ENCODE peak calls at places on chromosomes 4 and X, in four cellular contexts. One of them, this sample, is unnamed.
A peak's percentile ranks its signal among the peaks of the same experiment; 100 is the strongest.

GRCh38 chr4:68651932-68652331 is 18.5 kb downstream of the UGT2B15 start:
- DNase-seq in H9: no peak
- DNase-seq in mesendoderm: no peak
- DNase-seq in H1: no peak
- DNase-seq in this sample: no peak

GRCh38 chrX:53239474-53239873 is 14.5 kb upstream of the KDM5C start:
- DNase-seq in H9: peak; percentile 46
- DNase-seq in H1: no peak
- DNase-seq in mesendoderm: peak; percentile 61
- DNase-seq in this sample: no peak

GRCh38 chrX:118156254-118156952 is 39.8 kb upstream of the KLHL13 start:
- DNase-seq in H1: no peak
- DNase-seq in H9: no peak
- DNase-seq in mesendoderm: no peak
- DNase-seq in this sample: no peak

GRCh38 chrX:44088755-44089154 is 115.6 kb upstream of the NDP start:
- DNase-seq in mesendoderm: no peak
- DNase-seq in H9: no peak
- DNase-seq in H1: no peak
- DNase-seq in this sample: no peak

GRCh38 chrX:135707880-135708279 is 5.6 kb upstream of the CT45A1 start:
- DNase-seq in H9: peak; percentile 64
- DNase-seq in mesendoderm: peak; percentile 8
- DNase-seq in H1: peak; percentile 1
- DNase-seq in this sample: no peak

GRCh38 chr4:183912585-183912984 is 7.5 kb downstream of the STOX2 start:
- DNase-seq in H9: no peak
- DNase-seq in H1: no peak
- DNase-seq in mesendoderm: no peak
- DNase-seq in this sample: peak; percentile 86

GRCh38 chr4:138953962-138954371 is 61.6 kb upstream of the NOCT start:
- DNase-seq in mesendoderm: no peak
- DNase-seq in H1: no peak
- DNase-seq in H9: no peak
- DNase-seq in this sample: peak; percentile 86

GRCh38 chr4:93396274-93396673 is 432.3 kb upstream of the ATOH1 start:
- DNase-seq in mesendoderm: peak; percentile 30
- DNase-seq in H1: no peak
- DNase-seq in H9: no peak
- DNase-seq in this sample: peak; percentile 77

GRCh38 chr4:6988016-6988715 is 55.0 kb upstream of the TADA2B start:
- DNase-seq in H9: no peak
- DNase-seq in mesendoderm: no peak
- DNase-seq in H1: no peak
- DNase-seq in this sample: no peak

GRCh38 chrX:155237719-155238118 is 21.5 kb downstream of the VBP1 start:
- DNase-seq in H1: no peak
- DNase-seq in mesendoderm: no peak
- DNase-seq in H9: no peak
- DNase-seq in this sample: no peak

GRCh38 chr4:147942729-147943128 is 210.8 kb downstream of the ARHGAP10 start:
- DNase-seq in H9: no peak
- DNase-seq in H1: no peak
- DNase-seq in mesendoderm: peak; percentile 23
- DNase-seq in this sample: peak; percentile 47

GRCh38 chr4:60443796-60444195 is 756.3 kb upstream of the ADGRL3 start:
- DNase-seq in mesendoderm: no peak
- DNase-seq in H1: no peak
- DNase-seq in H9: no peak
- DNase-seq in this sample: no peak

GRCh38 chr4:78155616-78156105 is 98.5 kb downstream of the FRAS1 start:
- DNase-seq in H9: no peak
- DNase-seq in mesendoderm: no peak
- DNase-seq in H1: no peak
- DNase-seq in this sample: no peak

GRCh38 chr4:63851496-63851895 is 557.8 kb downstream of the TECRL start:
- DNase-seq in mesendoderm: no peak
- DNase-seq in H9: no peak
- DNase-seq in H1: no peak
- DNase-seq in this sample: no peak

GRCh38 chr4:176149680-176150079 is 45.7 kb downstream of the SPATA4 start:
- DNase-seq in H9: no peak
- DNase-seq in mesendoderm: no peak
- DNase-seq in H1: no peak
- DNase-seq in this sample: peak; percentile 49

GRCh38 chr4:184053476-184053875 is 148.4 kb downstream of the STOX2 start:
- DNase-seq in mesendoderm: no peak
- DNase-seq in H9: no peak
- DNase-seq in H1: no peak
- DNase-seq in this sample: no peak

GRCh38 chr4:175453456-175453855 is 358.6 kb downstream of the GPM6A start:
- DNase-seq in H9: no peak
- DNase-seq in H1: no peak
- DNase-seq in mesendoderm: peak; percentile 34
- DNase-seq in this sample: no peak

GRCh38 chrX:136214551-136214950 is 36.6 kb downstream of the MAP7D3 start:
- DNase-seq in H1: no peak
- DNase-seq in H9: no peak
- DNase-seq in mesendoderm: peak; percentile 75
- DNase-seq in this sample: peak; percentile 75

GRCh38 chr4:88107406-88108107 is 50.9 kb downstream of the ABCG2 start:
- DNase-seq in H1: no peak
- DNase-seq in H9: no peak
- DNase-seq in mesendoderm: no peak
- DNase-seq in this sample: peak; percentile 9

GRCh38 chrX:20743054-20743453 is 476.3 kb upstream of the RPS6KA3 start:
- DNase-seq in H1: no peak
- DNase-seq in mesendoderm: no peak
- DNase-seq in H9: no peak
- DNase-seq in this sample: no peak

GRCh38 chrX:150731795-150732194 is 38.6 kb downstream of the MTMR1 start:
- DNase-seq in H9: no peak
- DNase-seq in mesendoderm: no peak
- DNase-seq in H1: no peak
- DNase-seq in this sample: peak; percentile 97

GRCh38 chrX:619812-620493 is 10.6 kb upstream of the SHOX start:
- DNase-seq in mesendoderm: no peak
- DNase-seq in H1: no peak
- DNase-seq in H9: peak; percentile 30
- DNase-seq in this sample: no peak

GRCh38 chr4:3330682-3331081 is 37.9 kb downstream of the RGS12 start:
- DNase-seq in H1: no peak
- DNase-seq in H9: no peak
- DNase-seq in mesendoderm: no peak
- DNase-seq in this sample: no peak

GRCh38 chr4:601612-602558 is 23.5 kb upstream of the PDE6B start:
- DNase-seq in H9: no peak
- DNase-seq in mesendoderm: no peak
- DNase-seq in H1: no peak
- DNase-seq in this sample: no peak

GRCh38 chr4:28351826-28352225 is 1491.2 kb downstream of the STIM2 start:
- DNase-seq in H1: no peak
- DNase-seq in mesendoderm: no peak
- DNase-seq in H9: no peak
- DNase-seq in this sample: no peak

DNA sequence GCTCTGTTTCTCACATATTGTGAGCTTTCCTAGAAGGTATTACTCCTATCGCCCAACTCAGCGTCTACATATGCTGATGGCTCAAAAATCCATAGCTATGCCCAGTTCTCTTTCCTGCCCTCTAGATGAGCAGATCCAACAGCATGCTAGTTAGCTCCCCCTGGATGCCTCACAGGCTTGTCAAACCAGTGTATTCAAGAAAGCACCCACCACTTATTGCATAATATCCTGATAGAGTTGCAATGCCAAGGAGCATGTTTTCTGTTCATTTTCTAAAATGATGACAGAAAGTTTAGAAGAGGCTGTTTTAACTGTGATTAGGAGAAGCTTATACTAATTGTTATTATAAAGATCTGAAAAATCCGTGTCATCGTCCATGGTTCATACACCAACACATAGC is 1.9 kb upstream of the PACRGL start:
- DNase-seq in H1: no peak
- DNase-seq in H9: no peak
- DNase-seq in mesendoderm: no peak
- DNase-seq in this sample: no peak
- H4K5ac ChIP-seq in H1: no peak overlapping the region
- H4K5ac ChIP-seq in H9: no peak overlapping the region
- H4K5ac ChIP-seq in mesendoderm: no peak overlapping the region
- H4K5ac ChIP-seq in this sample: no peak overlapping the region

DNA sequence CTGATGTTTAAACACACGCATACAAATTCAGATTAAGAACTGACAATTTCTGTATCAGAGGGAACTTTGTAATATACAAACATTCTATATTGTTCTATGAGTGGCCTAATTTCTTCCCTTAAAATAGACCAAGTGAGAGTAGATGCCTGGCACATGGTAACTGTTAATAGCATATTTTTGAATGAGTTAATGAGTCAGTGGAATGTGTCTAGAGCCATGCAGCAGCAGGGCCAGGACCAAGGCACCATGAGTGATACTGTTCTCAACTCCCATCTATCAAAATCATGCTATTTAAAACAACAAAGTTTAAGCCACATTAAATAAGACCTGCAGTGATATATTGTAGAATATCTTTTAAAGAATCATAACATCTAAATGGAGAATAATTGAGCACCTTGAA is 98.3 kb downstream of the ARHGAP24 start:
- DNase-seq in H1: no peak
- DNase-seq in H9: no peak
- DNase-seq in mesendoderm: no peak
- DNase-seq in this sample: no peak
- H4K5ac ChIP-seq in H1: no peak overlapping the region
- H4K5ac ChIP-seq in H9: no peak overlapping the region
- H4K5ac ChIP-seq in mesendoderm: no peak overlapping the region
- H4K5ac ChIP-seq in this sample: no peak overlapping the region

GRCh38 chr4:156784970-156785369 is 186.6 kb downstream of the PDGFC start:
- DNase-seq in H9: no peak
- DNase-seq in H1: no peak
- DNase-seq in mesendoderm: no peak
- DNase-seq in this sample: no peak
- H4K5ac ChIP-seq in H9: no peak overlapping the region
- H4K5ac ChIP-seq in H1: no peak overlapping the region
- H4K5ac ChIP-seq in mesendoderm: no peak overlapping the region
- H4K5ac ChIP-seq in this sample: no peak overlapping the region

GRCh38 chr4:70994069-70994366 is 569 bp downstream of the DCK start:
- DNase-seq in H1: no peak
- DNase-seq in mesendoderm: no peak
- DNase-seq in H9: no peak
- DNase-seq in this sample: no peak

GRCh38 chr4:70992354-70992753 is 1.1 kb upstream of the DCK start:
- DNase-seq in H9: peak; percentile 59
- DNase-seq in H1: no peak
- DNase-seq in mesendoderm: peak; percentile 52
- DNase-seq in this sample: no peak

GRCh38 chr4:70991596-70991995 is 1.9 kb upstream of the DCK start:
- DNase-seq in H9: no peak
- DNase-seq in H1: no peak
- DNase-seq in mesendoderm: peak; percentile 18
- DNase-seq in this sample: no peak

GRCh38 chr4:70994387-70995099 is 1.1 kb downstream of the DCK start:
- DNase-seq in H1: no peak
- DNase-seq in H9: no peak
- DNase-seq in mesendoderm: no peak
- DNase-seq in this sample: no peak

GRCh38 chr4:70993181-70994068 is at the start of gene DCK:
- DNase-seq in H9: peak; percentile 92
- DNase-seq in mesendoderm: peak; percentile 96
- DNase-seq in H1: peak; percentile 84
- DNase-seq in this sample: peak; percentile 90
- H4K5ac ChIP-seq in H9: no peak within 1 kb of the TSS
- H4K5ac ChIP-seq in mesendoderm: peak within 1 kb of the TSS; percentile 91
- H4K5ac ChIP-seq in H1: peak within 1 kb of the TSS; percentile 81
- H4K5ac ChIP-seq in this sample: peak within 1 kb of the TSS; percentile 92

DNA sequence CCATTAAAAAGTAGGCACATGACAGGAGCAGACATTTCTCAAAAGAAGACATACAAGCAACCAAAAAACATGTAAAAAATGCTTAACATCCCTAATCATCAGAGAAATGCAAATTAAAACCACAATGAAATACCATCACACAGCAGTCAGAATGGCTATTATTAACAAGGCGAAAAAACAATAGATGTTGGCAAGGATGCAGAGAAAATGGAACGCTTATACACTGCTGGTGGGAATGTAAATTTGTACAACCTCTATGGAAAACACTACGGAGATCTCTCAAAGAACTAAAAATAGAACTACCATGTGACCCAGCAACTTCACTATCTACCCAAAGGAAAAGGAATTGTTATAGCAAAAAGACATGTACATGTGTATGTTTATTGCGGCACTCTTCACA is 71.5 kb downstream of the PPP4R3C start:
- DNase-seq in H1: no peak
- DNase-seq in H9: no peak
- DNase-seq in mesendoderm: no peak
- DNase-seq in this sample: no peak
- H4K5ac ChIP-seq in H1: no peak overlapping the region
- H4K5ac ChIP-seq in H9: no peak overlapping the region
- H4K5ac ChIP-seq in mesendoderm: no peak overlapping the region
- H4K5ac ChIP-seq in this sample: no peak overlapping the region

DNA sequence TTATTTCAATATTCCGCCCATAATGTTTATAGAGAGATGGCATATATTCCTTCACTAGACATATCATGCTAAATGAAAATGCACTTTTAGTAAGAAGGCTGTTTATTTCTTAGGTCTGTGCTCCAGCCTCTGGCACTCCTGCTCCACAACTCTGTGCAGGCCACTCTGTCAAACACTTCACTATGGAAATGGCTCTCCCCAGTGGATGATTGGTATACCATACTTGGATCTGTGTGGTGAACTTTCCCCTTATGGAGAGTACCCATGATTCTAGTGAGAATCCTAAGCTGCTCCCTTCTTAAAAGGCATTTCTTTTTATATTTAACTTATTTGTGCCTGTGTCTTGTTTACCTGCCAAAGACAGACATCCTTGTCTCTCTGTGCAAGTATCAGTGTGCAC is 480.1 kb upstream of the GALNT7 start:
- DNase-seq in H9: no peak
- DNase-seq in H1: no peak
- DNase-seq in mesendoderm: peak; percentile 18
- DNase-seq in this sample: no peak
- H4K5ac ChIP-seq in H9: no peak overlapping the region
- H4K5ac ChIP-seq in H1: no peak overlapping the region
- H4K5ac ChIP-seq in mesendoderm: no peak overlapping the region
- H4K5ac ChIP-seq in this sample: no peak overlapping the region

DNA sequence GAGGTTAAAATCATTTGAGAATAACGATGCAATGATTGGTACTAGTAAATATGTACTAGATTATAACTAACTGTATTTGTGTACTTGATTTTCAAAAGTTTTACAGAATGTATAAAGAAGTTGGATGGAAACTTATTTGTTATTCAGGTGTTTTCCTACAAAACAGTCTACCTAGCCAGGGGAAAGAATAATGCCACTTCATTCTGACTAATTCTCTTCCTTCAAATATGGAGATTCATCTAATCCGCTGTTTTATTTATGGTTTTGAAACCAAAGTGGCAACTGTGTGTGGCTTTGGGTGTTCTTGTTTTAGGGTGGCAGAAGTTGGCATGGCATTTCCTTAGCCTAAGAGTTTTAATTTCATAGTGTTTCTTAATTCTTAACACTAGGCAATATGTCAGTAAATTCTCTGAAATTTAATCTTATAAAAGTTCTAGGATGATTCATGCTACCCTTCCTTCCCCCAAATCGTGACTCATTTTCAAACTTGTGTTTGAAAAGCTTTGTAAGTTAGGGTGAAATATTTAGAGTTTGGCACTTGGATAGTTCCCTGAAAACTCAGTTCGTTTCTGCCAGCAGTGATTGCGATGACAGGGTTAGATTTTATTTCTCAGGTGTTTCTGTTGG is 62.6 kb downstream of the DCLK2 start:
- DNase-seq in mesendoderm: no peak
- DNase-seq in H1: no peak
- DNase-seq in H9: no peak
- DNase-seq in this sample: peak; percentile 77
- H4K5ac ChIP-seq in mesendoderm: no peak overlapping the region
- H4K5ac ChIP-seq in H1: no peak overlapping the region
- H4K5ac ChIP-seq in H9: no peak overlapping the region
- H4K5ac ChIP-seq in this sample: no peak overlapping the region